ENCODE peak calls at places on chromosomes 3 and 15, in six cellular contexts. N is thoracic aorta, J is endothelial cell of umbilical vein, M is trophoblast cell, T is SK-N-SH, E is astrocyte. C is an unnamed sample.

GRCh38 chr3:71401695-71402231 is 181.8 kb downstream of the FOXP1 start:
- DNase-seq in N (no peak), J (no peak), M (no peak), T (no peak), E (no peak), C (no peak)

GRCh38 chr3:59273976-59274375 is 224.2 kb upstream of the CFAP20DC start:
- DNase-seq in N (no peak), J (no peak), M (peak; percentile 31), T (no peak), E (peak; percentile 53), C (peak; percentile 50)

GRCh38 chr3:71310595-71311319 is 272.8 kb downstream of the FOXP1 start:
- DNase-seq in N (no peak), J (no peak), M (no peak), T (peak; percentile 60), E (peak; percentile 26), C (peak; percentile 55)

GRCh38 chr15:31439328-31439727 is 112.7 kb downstream of the KLF13 start:
- DNase-seq in N (no peak), J (no peak), M (peak; percentile 15), T (no peak), E (no peak), C (no peak)

GRCh38 chr15:71596672-71597071 is 213.7 kb upstream of the NR2E3 start:
- DNase-seq in N (no peak), J (no peak), M (no peak), T (no peak), E (peak; percentile 35), C (peak; percentile 84)

GRCh38 chr15:34279341-34279740 is 54.5 kb downstream of the EMC4 start:
- DNase-seq in N (no peak), J (no peak), M (no peak), T (no peak), E (no peak), C (no peak)

GRCh38 chr3:159766563-159767185 is 222.0 kb upstream of the IL12A start:
- DNase-seq in N (no peak), J (peak; percentile 55), M (peak; percentile 21), T (peak; percentile 64), E (no peak), C (peak; percentile 62)

GRCh38 chr3:148464246-148464645 is 233.5 kb upstream of the AGTR1 start:
- DNase-seq in N (no peak), J (peak; percentile 57), M (peak; percentile 15), T (no peak), E (peak; percentile 17), C (peak; percentile 7)

GRCh38 chr15:52551762-52552161 is 17.1 kb downstream of the ARPP19 start:
- DNase-seq in N (no peak), J (peak; percentile 34), M (no peak), T (no peak), E (no peak), C (no peak)

GRCh38 chr3:149080011-149080698 is 6.2 kb downstream of the HLTF start:
- DNase-seq in N (no peak), J (peak; percentile 57), M (peak; percentile 63), T (peak; percentile 13), E (peak; percentile 5), C (peak; percentile 43)

GRCh38 chr15:41565702-41566101 is 6.7 kb downstream of the TYRO3 start:
- DNase-seq in N (no peak), J (no peak), M (no peak), T (no peak), E (no peak), C (no peak)

GRCh38 chr3:33537135-33537534 is 96.9 kb upstream of the UBP1 start:
- DNase-seq in N (no peak), J (peak; percentile 12), M (no peak), T (no peak), E (peak; percentile 2), C (no peak)
- H3K36me3 ChIP-seq in N (peaks cover 31% of the 10 kb centered on the region), J (no peaks in the 10 kb centered on the region), M (peaks cover 4% of the 10 kb centered on the region), T (peaks cover 24% of the 10 kb centered on the region), E (peaks cover 8% of the 10 kb centered on the region), C (peaks cover 68% of the 10 kb centered on the region)

GRCh38 chr15:60375255-60375809 is 22.5 kb downstream of the ANXA2 start:
- DNase-seq in N (no peak), J (no peak), M (no peak), T (no peak), E (no peak), C (no peak)
- H3K4me1 ChIP-seq in N (peaks cover 78% of the 10 kb centered on the region), J (peaks cover 85% of the 10 kb centered on the region), M (peaks cover 20% of the 10 kb centered on the region), T (peaks cover 16% of the 10 kb centered on the region), E (peaks cover 90% of the 10 kb centered on the region), C (peaks cover 95% of the 10 kb centered on the region)

GRCh38 chr15:67914537-67915373 is 74.9 kb upstream of the RNU6-1 start:
- DNase-seq in N (peak; percentile 19), J (no peak), M (no peak), T (no peak), E (peak; percentile 13), C (no peak)
- H3K4me3 ChIP-seq in N (peak overlapping the region; percentile 50), J (no peak overlapping the region), M (no peak overlapping the region), T (no peak overlapping the region), E (no peak overlapping the region), C (no peak overlapping the region)

GRCh38 chr15:89835190-89835564 is 20.5 kb upstream of the ANPEP start:
- DNase-seq in N (no peak), J (no peak), M (no peak), T (no peak), E (no peak), C (no peak)
- H3K36me3 ChIP-seq in N (peaks cover 28% of the 10 kb centered on the region), J (no peaks in the 10 kb centered on the region), M (peaks cover 19% of the 10 kb centered on the region), T (peaks cover 34% of the 10 kb centered on the region), E (peaks cover 29% of the 10 kb centered on the region), C (peaks cover 36% of the 10 kb centered on the region)

GRCh38 chr3:190307164-190307545 is 15.1 kb downstream of the CLDN1 start:
- DNase-seq in N (no peak), J (no peak), M (no peak), T (no peak), E (no peak), C (no peak)

GRCh38 chr3:190305406-190305805 is 16.8 kb downstream of the CLDN1 start:
- DNase-seq in N (no peak), J (peak; percentile 13), M (no peak), T (no peak), E (no peak), C (no peak)

GRCh38 chr3:190308154-190308553 is 14.1 kb downstream of the CLDN1 start:
- DNase-seq in N (no peak), J (no peak), M (no peak), T (no peak), E (no peak), C (no peak)

GRCh38 chr3:190306513-190307163 is 15.6 kb downstream of the CLDN1 start:
- DNase-seq in N (no peak), J (no peak), M (no peak), T (no peak), E (peak; percentile 94), C (no peak)

DNA sequence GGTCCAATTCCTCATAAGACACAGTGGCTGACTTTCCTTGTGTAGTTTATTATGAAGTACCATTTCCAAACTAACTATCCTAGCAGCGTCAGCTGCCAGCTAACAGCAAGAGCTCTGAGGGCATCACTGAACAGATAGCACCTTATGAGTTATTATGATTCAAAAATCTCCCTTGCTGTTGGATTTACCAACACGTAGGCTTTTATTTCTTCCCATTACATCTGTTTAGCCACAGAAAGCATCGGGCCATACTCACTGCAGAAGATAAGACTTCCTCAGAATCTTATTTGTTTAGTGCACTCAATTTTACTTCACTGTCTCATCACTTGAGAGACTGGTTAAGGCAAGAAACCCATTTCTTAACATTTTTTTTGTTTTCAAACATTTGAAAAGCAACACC is 16.2 kb downstream of the CLDN1 start:
- DNase-seq in N (no peak), J (no peak), M (no peak), T (no peak), E (no peak), C (no peak)
- H3K4me1 ChIP-seq in N (no peaks in the 10 kb centered on the region), J (peaks cover 8% of the 10 kb centered on the region), M (no peaks in the 10 kb centered on the region), T (no peaks in the 10 kb centered on the region), E (peaks cover 5% of the 10 kb centered on the region), C (peaks cover 12% of the 10 kb centered on the region)